ENCODE peak calls at places on chromosomes 12 and 14, in six cellular contexts. One of them, this sample, is unnamed.

GRCh38 chr12:6791931-6792520 is 2.7 kb downstream of the CD4 start:
- DNase-seq in stimulated activated CD4-positive, alpha-beta T cell treated with anti-CD3 and anti-CD28 coated beads, Interleukin-1b, Interleukin-23, amount 100 ng/mL, for 1 hour: no peak
- DNase-seq in mesothelial cell of epicardium: no peak
- DNase-seq in RWPE1: no peak
- DNase-seq in midbrain: no peak
- DNase-seq in kidney glomerular epithelial cell: no peak
- DNase-seq in this sample: no peak

GRCh38 chr12:7136676-7137075 is 6.5 kb downstream of the CLSTN3 start:
- DNase-seq in stimulated activated CD4-positive, alpha-beta T cell treated with anti-CD3 and anti-CD28 coated beads, Interleukin-1b, Interleukin-23, amount 100 ng/mL, for 1 hour: no peak
- DNase-seq in mesothelial cell of epicardium: no peak
- DNase-seq in RWPE1: no peak
- DNase-seq in midbrain: no peak
- DNase-seq in kidney glomerular epithelial cell: no peak
- DNase-seq in this sample: no peak

GRCh38 chr14:71250791-71251190 is 343.5 kb downstream of the PCNX1 start:
- DNase-seq in stimulated activated CD4-positive, alpha-beta T cell treated with anti-CD3 and anti-CD28 coated beads, Interleukin-1b, Interleukin-23, amount 100 ng/mL, for 1 hour: no peak
- DNase-seq in mesothelial cell of epicardium: no peak
- DNase-seq in RWPE1: no peak
- DNase-seq in midbrain: no peak
- DNase-seq in kidney glomerular epithelial cell: no peak
- DNase-seq in this sample: no peak

GRCh38 chr12:1912580-1913376 is 5.7 kb downstream of the CACNA2D4 start:
- DNase-seq in stimulated activated CD4-positive, alpha-beta T cell treated with anti-CD3 and anti-CD28 coated beads, Interleukin-1b, Interleukin-23, amount 100 ng/mL, for 1 hour: no peak
- DNase-seq in mesothelial cell of epicardium: no peak
- DNase-seq in RWPE1: no peak
- DNase-seq in midbrain: no peak
- DNase-seq in kidney glomerular epithelial cell: no peak
- DNase-seq in this sample: no peak

GRCh38 chr14:91694643-91695042 is 37.2 kb downstream of the CATSPERB start:
- DNase-seq in stimulated activated CD4-positive, alpha-beta T cell treated with anti-CD3 and anti-CD28 coated beads, Interleukin-1b, Interleukin-23, amount 100 ng/mL, for 1 hour: no peak
- DNase-seq in mesothelial cell of epicardium: no peak
- DNase-seq in RWPE1: no peak
- DNase-seq in midbrain: no peak
- DNase-seq in kidney glomerular epithelial cell: no peak
- DNase-seq in this sample: no peak

GRCh38 chr12:53045646-53046045 is 4.2 kb upstream of the TNS2 start:
- DNase-seq in stimulated activated CD4-positive, alpha-beta T cell treated with anti-CD3 and anti-CD28 coated beads, Interleukin-1b, Interleukin-23, amount 100 ng/mL, for 1 hour: no peak
- DNase-seq in mesothelial cell of epicardium: no peak
- DNase-seq in RWPE1: no peak
- DNase-seq in midbrain: no peak
- DNase-seq in kidney glomerular epithelial cell: no peak
- DNase-seq in this sample: no peak

GRCh38 chr12:3200032-3200617 is 122.9 kb downstream of the TSPAN9 start:
- DNase-seq in stimulated activated CD4-positive, alpha-beta T cell treated with anti-CD3 and anti-CD28 coated beads, Interleukin-1b, Interleukin-23, amount 100 ng/mL, for 1 hour: no peak
- DNase-seq in mesothelial cell of epicardium: peak; percentile 78
- DNase-seq in RWPE1: no peak
- DNase-seq in midbrain: no peak
- DNase-seq in kidney glomerular epithelial cell: peak; percentile 34
- DNase-seq in this sample: no peak

GRCh38 chr12:132276720-132277373 is 52.5 kb downstream of the GALNT9 start:
- DNase-seq in stimulated activated CD4-positive, alpha-beta T cell treated with anti-CD3 and anti-CD28 coated beads, Interleukin-1b, Interleukin-23, amount 100 ng/mL, for 1 hour: no peak
- DNase-seq in mesothelial cell of epicardium: no peak
- DNase-seq in RWPE1: no peak
- DNase-seq in midbrain: no peak
- DNase-seq in kidney glomerular epithelial cell: no peak
- DNase-seq in this sample: no peak